ENCODE peak calls at places on chromosomes 13 and 19, in ten cellular contexts. E is aorta, M is RPMI7951, B is PC-9, P is putamen, R is GM12891, J is GM04503, G is activated T-helper 1 cell treated with Interleukin-2 at 50 U/mL for 16 hours, H is lung, U is activated T-cell treated with anti-CD3 and anti-CD28 coated beads for 24 hours. C is an unnamed sample.

GRCh38 chr19:41531438-41532311 is 44.3 kb upstream of the CEACAM21 start:
- DNase-seq in E (peak; percentile 83), R (peak; percentile 34), J (no peak), G (peak; percentile 68), M (peak; percentile 68), P (peak; percentile 58), H (peak; percentile 88), B (no peak), U (peak; percentile 67), C (peak; percentile 67)

GRCh38 chr19:2129486-2129885 is 21.9 kb downstream of the AP3D1 start:
- DNase-seq in R (no peak), B (no peak), U (no peak), M (no peak), P (no peak), J (no peak), G (no peak), H (no peak), E (no peak), C (no peak)

GRCh38 chr19:5430237-5430636 is 25.0 kb upstream of the ZNRF4 start:
- DNase-seq in U (no peak), M (no peak), J (no peak), E (no peak), R (no peak), G (no peak), B (no peak), P (no peak), H (no peak), C (no peak)

GRCh38 chr19:6064016-6064702 is 46.1 kb downstream of the RFX2 start:
- DNase-seq in P (no peak), J (no peak), U (no peak), H (no peak), G (no peak), B (peak; percentile 79), R (no peak), M (peak; percentile 51), E (no peak), C (no peak)

GRCh38 chr13:97306646-97307045 is 84.5 kb downstream of the MBNL2 start:
- DNase-seq in J (no peak), M (peak; percentile 31), G (no peak), R (no peak), H (no peak), P (no peak), E (no peak), U (no peak), B (no peak), C (no peak)

GRCh38 chr19:46351241-46352041 is 4.6 kb downstream of the PPP5C start:
- DNase-seq in H (peak; percentile 83), M (peak; percentile 15), G (no peak), U (peak; percentile 23), J (no peak), B (no peak), E (peak; percentile 89), R (no peak), P (no peak), C (no peak)

GRCh38 chr13:85969331-85969730 is 170.1 kb upstream of the SLITRK6 start:
- DNase-seq in H (no peak), P (no peak), U (no peak), G (no peak), J (no peak), M (no peak), B (no peak), R (no peak), E (no peak), C (no peak)

GRCh38 chr19:5578094-5578846 is 10.5 kb upstream of the TINCR start:
- DNase-seq in G (peak; percentile 50), B (no peak), E (peak; percentile 66), U (peak; percentile 53), P (peak; percentile 42), H (peak; percentile 63), M (peak; percentile 49), R (peak; percentile 89), J (no peak), C (peak; percentile 59)

GRCh38 chr19:18119243-18120105 is 21.9 kb downstream of the MAST3 start:
- DNase-seq in P (peak; percentile 84), U (no peak), R (peak; percentile 64), B (no peak), E (no peak), H (no peak), J (no peak), G (peak; percentile 38), M (no peak), C (peak; percentile 73)

GRCh38 chr13:24650157-24650556 is 30.1 kb upstream of the ATP12A start:
- DNase-seq in B (no peak), J (peak; percentile 44), H (no peak), E (no peak), M (peak; percentile 46), U (no peak), R (no peak), P (no peak), G (no peak), C (no peak)